ENCODE peak calls at places on chromosomes 13 and 19, in six cellular contexts. O is cardiac muscle cell, H is ovary, L is fibroblast of pulmonary artery, C is skeletal muscle cell, W is foreskin fibroblast. A is an unnamed sample.

GRCh38 chr19:31483226-31483857 is 134.1 kb upstream of the TSHZ3 start:
- DNase-seq in O (no peak), H (no peak), L (no peak), C (no peak), W (no peak), A (no peak)

GRCh38 chr13:44101347-44102083 is 221.8 kb downstream of the LACC1 start:
- DNase-seq in O (no peak), H (no peak), L (no peak), C (no peak), W (no peak), A (no peak)

GRCh38 chr13:32165791-32166190 is 134.2 kb downstream of the FRY start:
- DNase-seq in O (no peak), H (no peak), L (no peak), C (peak), W (peak), A (no peak)

GRCh38 chr19:19461306-19461670 is 54.1 kb downstream of the TSSK6 start:
- DNase-seq in O (no peak), H (no peak), L (no peak), C (no peak), W (peak), A (no peak)

GRCh38 chr13:105069106-105069505 is 1466.4 kb downstream of the EFNB2 start:
- DNase-seq in O (no peak), H (no peak), L (no peak), C (no peak), W (peak), A (peak)

GRCh38 chr13:72141845-72142470 is 275.0 kb upstream of the DACH1 start:
- DNase-seq in O (peak), H (peak), L (peak), C (peak), W (peak), A (peak)

GRCh38 chr19:58572818-58573657 is at the start of gene MZF1:
- DNase-seq in O (peak), H (peak), L (peak), C (peak), W (peak), A (peak)

GRCh38 chr19:8638078-8638619 is 7.7 kb downstream of the NFILZ start:
- DNase-seq in O (peak), H (no peak), L (peak), C (no peak), W (no peak), A (peak)

GRCh38 chr19:45826934-45827333 is 11.8 kb upstream of the RSPH6A start:
- DNase-seq in O (no peak), H (no peak), L (no peak), C (no peak), W (no peak), A (peak)

GRCh38 chr13:59367467-59367866 is 796.3 kb downstream of the DIAPH3 start:
- DNase-seq in O (no peak), H (no peak), L (no peak), C (no peak), W (no peak), A (no peak)

GRCh38 chr13:114047358-114047881 is 73.5 kb upstream of the C13orf46 start:
- DNase-seq in O (no peak), H (no peak), L (no peak), C (no peak), W (no peak), A (peak)

GRCh38 chr13:51697181-51697580 is 106.8 kb downstream of the DHRS12 start:
- DNase-seq in O (no peak), H (no peak), L (no peak), C (no peak), W (peak), A (peak)

GRCh38 chr19:37227996-37228395 is 10.0 kb downstream of the ZNF383 start:
- DNase-seq in O (no peak), H (no peak), L (no peak), C (no peak), W (peak), A (peak)

GRCh38 chr19:15195987-15196682 is 4.7 kb downstream of the NOTCH3 start:
- DNase-seq in O (peak), H (no peak), L (no peak), C (no peak), W (no peak), A (no peak)

GRCh38 chr19:16801599-16801998 is 27.6 kb upstream of the SIN3B start:
- DNase-seq in O (peak), H (no peak), L (peak), C (peak), W (peak), A (peak)

GRCh38 chr19:40807147-40808020 is 8.4 kb downstream of the EGLN2 start:
- DNase-seq in O (no peak), H (no peak), L (no peak), C (no peak), W (peak), A (peak)

GRCh38 chr13:110617326-110618072 is 2.2 kb downstream of the NAXD start:
- DNase-seq in O (peak), H (peak), L (peak), C (peak), W (peak), A (peak)

GRCh38 chr13:110618167-110618566 is 2.8 kb downstream of the NAXD start:
- DNase-seq in O (no peak), H (no peak), L (no peak), C (no peak), W (no peak), A (peak)

GRCh38 chr13:110616103-110617101 is 1.1 kb downstream of the NAXD start:
- DNase-seq in O (peak), H (peak), L (peak), C (peak), W (peak), A (peak)

GRCh38 chr13:110615322-110616102 is at the start of gene NAXD:
- DNase-seq in O (peak), H (peak), L (peak), C (peak), W (peak), A (peak)

GRCh38 chr13:110615005-110615321 is 382 bp upstream of the NAXD start:
- DNase-seq in O (no peak), H (no peak), L (no peak), C (no peak), W (no peak), A (no peak)
- H3K4me3 ChIP-seq in O (peak), H (peak), L (peak), C (peak), W (peak), A (peak)

GRCh38 chr13:41006296-41006695 is 12.8 kb downstream of the ELF1 start:
- DNase-seq in O (no peak), H (no peak), L (no peak), C (no peak), W (no peak), A (no peak)
- H3K4me3 ChIP-seq in O (no peak), H (no peak), L (no peak), C (no peak), W (no peak), A (no peak)

GRCh38 chr19:35208121-35208520 is 20.4 kb downstream of the FAM187B start:
- DNase-seq in O (no peak), H (no peak), L (no peak), C (no peak), W (no peak), A (no peak)
- H3K4me3 ChIP-seq in O (no peak), H (no peak), L (no peak), C (no peak), W (no peak), A (no peak)

GRCh38 chr19:18098891-18099622 is 1.5 kb downstream of the MAST3 start:
- DNase-seq in O (no peak), H (no peak), L (no peak), C (no peak), W (no peak), A (no peak)

GRCh38 chr19:18101268-18101667 is 3.7 kb downstream of the MAST3 start:
- DNase-seq in O (no peak), H (no peak), L (no peak), C (no peak), W (no peak), A (no peak)

GRCh38 chr19:18102916-18103542 is 5.5 kb downstream of the MAST3 start:
- DNase-seq in O (no peak), H (no peak), L (no peak), C (no peak), W (no peak), A (no peak)

GRCh38 chr19:18099623-18099995 is 2.0 kb downstream of the MAST3 start:
- DNase-seq in O (no peak), H (no peak), L (no peak), C (no peak), W (no peak), A (no peak)

DNA sequence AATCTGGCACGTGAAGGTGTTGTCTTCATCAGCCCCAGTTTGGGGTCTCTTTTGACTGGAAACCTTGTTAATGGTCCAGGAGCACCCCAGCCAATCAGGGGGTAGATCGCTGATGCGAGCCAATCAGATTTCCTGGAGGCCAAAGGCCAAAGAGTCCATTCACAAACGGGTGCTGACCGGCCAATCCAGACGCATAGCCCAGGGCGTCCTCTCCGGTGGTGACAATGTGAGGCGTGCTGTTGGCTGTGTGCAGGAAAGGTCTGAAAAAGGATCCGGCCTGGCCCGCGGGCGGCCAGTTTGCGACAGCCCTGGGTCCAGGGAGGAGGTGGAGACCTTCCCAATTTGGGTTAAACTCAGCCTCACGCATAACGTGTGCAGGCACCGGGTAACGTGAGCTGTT is 3.1 kb downstream of the MAST3 start:
- DNase-seq in O (no peak), H (no peak), L (no peak), C (no peak), W (no peak), A (peak)
- H3K4me3 ChIP-seq in O (no peak), H (no peak), L (no peak), C (no peak), W (no peak), A (no peak)

DNA sequence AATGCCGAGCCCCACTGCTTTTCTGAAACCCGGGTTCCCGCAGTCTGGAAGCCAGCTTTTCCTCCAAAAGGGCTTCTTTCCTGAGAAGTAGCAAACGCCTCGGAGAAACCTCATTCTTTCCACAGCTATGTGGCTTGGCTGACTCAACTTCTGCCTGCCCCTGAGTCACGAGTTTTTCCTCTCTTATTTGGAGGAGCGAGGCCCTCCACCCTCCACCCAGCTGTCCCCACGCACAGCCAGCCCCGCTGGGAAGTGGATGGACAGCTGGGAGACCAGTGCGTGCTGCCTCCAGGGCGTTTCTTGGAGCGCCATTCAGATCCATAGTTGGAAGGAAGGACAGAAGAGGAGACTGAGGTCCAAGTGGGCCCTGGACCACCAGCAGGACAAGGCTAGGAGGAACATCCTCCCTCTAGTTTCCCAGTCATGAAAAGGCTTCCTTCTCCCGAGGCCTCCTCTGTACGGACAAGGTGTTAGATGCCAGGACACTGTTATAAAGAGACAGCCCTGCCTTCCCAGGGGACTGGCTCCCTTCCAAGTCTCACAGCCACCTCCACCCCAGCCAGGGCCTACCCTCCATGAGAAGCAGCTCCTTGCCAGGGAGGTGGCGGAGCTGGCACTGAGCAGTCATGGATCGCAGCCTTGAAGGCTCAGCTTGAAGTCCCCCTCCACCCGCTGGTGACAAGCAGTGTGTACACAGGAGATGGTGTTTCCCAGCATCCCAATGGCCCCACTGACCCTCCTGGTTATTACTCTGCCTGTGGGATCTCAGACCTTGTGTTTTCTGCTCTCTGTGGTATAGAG is 2.5 kb upstream of the PLEKHF1 start:
- DNase-seq in O (peak), H (peak), L (peak), C (peak), W (peak), A (peak)
- H3K4me3 ChIP-seq in O (no peak), H (no peak), L (peak), C (peak), W (peak), A (no peak)

A was measured in choroid plexus epithelial cell.